ENCODE peak calls at places on chromosome 14, in six cellular contexts. One of them, this sample, is unnamed.

GRCh38 chr14:39977198-39977597 is 545.0 kb upstream of the FBXO33 start:
- DNase-seq in H1: no peak
- DNase-seq in A549: no peak
- DNase-seq in HepG2: no peak
- DNase-seq in endothelial cell of umbilical vein: no peak
- DNase-seq in K562: no peak
- DNase-seq in this sample: no peak

GRCh38 chr14:102922490-102923200 is at the start of gene AMN:
- DNase-seq in H1: peak
- DNase-seq in A549: peak
- DNase-seq in HepG2: peak
- DNase-seq in endothelial cell of umbilical vein: no peak
- DNase-seq in K562: peak
- DNase-seq in this sample: peak

GRCh38 chr14:101078105-101078891 is 174.8 kb upstream of the RTL1 start:
- DNase-seq in H1: no peak
- DNase-seq in A549: no peak
- DNase-seq in HepG2: no peak
- DNase-seq in endothelial cell of umbilical vein: no peak
- DNase-seq in K562: no peak
- DNase-seq in this sample: no peak

GRCh38 chr14:61219673-61220072 is 61.5 kb downstream of the TMEM30B start:
- DNase-seq in H1: no peak
- DNase-seq in A549: no peak
- DNase-seq in HepG2: no peak
- DNase-seq in endothelial cell of umbilical vein: no peak
- DNase-seq in K562: no peak
- DNase-seq in this sample: no peak

GRCh38 chr14:97120204-97121120 is 323.3 kb downstream of the VRK1 start:
- DNase-seq in H1: no peak
- DNase-seq in A549: no peak
- DNase-seq in HepG2: no peak
- DNase-seq in endothelial cell of umbilical vein: no peak
- DNase-seq in K562: no peak
- DNase-seq in this sample: no peak

GRCh38 chr14:52003324-52003723 is 14.0 kb downstream of the RTRAF start:
- DNase-seq in H1: no peak
- DNase-seq in A549: no peak
- DNase-seq in HepG2: no peak
- DNase-seq in endothelial cell of umbilical vein: peak
- DNase-seq in K562: no peak
- DNase-seq in this sample: no peak

GRCh38 chr14:67650694-67651093 is 23.7 kb downstream of the VTI1B start:
- DNase-seq in H1: no peak
- DNase-seq in A549: no peak
- DNase-seq in HepG2: no peak
- DNase-seq in endothelial cell of umbilical vein: no peak
- DNase-seq in K562: no peak
- DNase-seq in this sample: no peak

GRCh38 chr14:61696753-61697318 is 1.5 kb downstream of the HIF1A start:
- DNase-seq in H1: no peak
- DNase-seq in A549: no peak
- DNase-seq in HepG2: no peak
- DNase-seq in endothelial cell of umbilical vein: peak
- DNase-seq in K562: no peak
- DNase-seq in this sample: no peak

GRCh38 chr14:81406863-81407262 is 6.7 kb upstream of the STON2 start:
- DNase-seq in H1: no peak
- DNase-seq in A549: no peak
- DNase-seq in HepG2: peak
- DNase-seq in endothelial cell of umbilical vein: no peak
- DNase-seq in K562: peak
- DNase-seq in this sample: no peak

GRCh38 chr14:24123465-24124417 is 6.7 kb upstream of the FITM1 start:
- DNase-seq in H1: no peak
- DNase-seq in A549: no peak
- DNase-seq in HepG2: no peak
- DNase-seq in endothelial cell of umbilical vein: no peak
- DNase-seq in K562: no peak
- DNase-seq in this sample: no peak

GRCh38 chr14:90140298-90140955 is 78.6 kb downstream of the KCNK13 start:
- DNase-seq in H1: no peak
- DNase-seq in A549: no peak
- DNase-seq in HepG2: no peak
- DNase-seq in endothelial cell of umbilical vein: peak
- DNase-seq in K562: no peak
- DNase-seq in this sample: no peak

GRCh38 chr14:64549805-64550538 is at the start of gene PPP1R36:
- DNase-seq in H1: peak
- DNase-seq in A549: no peak
- DNase-seq in HepG2: no peak
- DNase-seq in endothelial cell of umbilical vein: no peak
- DNase-seq in K562: peak
- DNase-seq in this sample: peak

GRCh38 chr14:21543426-21544350 is 17.5 kb upstream of the SALL2 start:
- DNase-seq in H1: no peak
- DNase-seq in A549: no peak
- DNase-seq in HepG2: no peak
- DNase-seq in endothelial cell of umbilical vein: no peak
- DNase-seq in K562: no peak
- DNase-seq in this sample: no peak

GRCh38 chr14:70635971-70636595 is 5.6 kb upstream of the TTC9 start:
- DNase-seq in H1: no peak
- DNase-seq in A549: peak
- DNase-seq in HepG2: peak
- DNase-seq in endothelial cell of umbilical vein: no peak
- DNase-seq in K562: no peak
- DNase-seq in this sample: no peak

GRCh38 chr14:54424479-54424901 is 16.7 kb downstream of the CNIH1 start:
- DNase-seq in H1: no peak
- DNase-seq in A549: no peak
- DNase-seq in HepG2: peak
- DNase-seq in endothelial cell of umbilical vein: no peak
- DNase-seq in K562: no peak
- DNase-seq in this sample: no peak

GRCh38 chr14:31410048-31410654 is 10.2 kb downstream of the HEATR5A start:
- DNase-seq in H1: no peak
- DNase-seq in A549: no peak
- DNase-seq in HepG2: no peak
- DNase-seq in endothelial cell of umbilical vein: no peak
- DNase-seq in K562: no peak
- DNase-seq in this sample: no peak

GRCh38 chr14:67393689-67394088 is 18.3 kb downstream of the PLEK2 start:
- DNase-seq in H1: no peak
- DNase-seq in A549: no peak
- DNase-seq in HepG2: no peak
- DNase-seq in endothelial cell of umbilical vein: no peak
- DNase-seq in K562: no peak
- DNase-seq in this sample: no peak

GRCh38 chr14:75563931-75564330 is 14.5 kb upstream of the FLVCR2 start:
- DNase-seq in H1: no peak
- DNase-seq in A549: no peak
- DNase-seq in HepG2: no peak
- DNase-seq in endothelial cell of umbilical vein: no peak
- DNase-seq in K562: no peak
- DNase-seq in this sample: no peak

GRCh38 chr14:75568791-75569190 is 9.6 kb upstream of the FLVCR2 start:
- DNase-seq in H1: no peak
- DNase-seq in A549: no peak
- DNase-seq in HepG2: no peak
- DNase-seq in endothelial cell of umbilical vein: no peak
- DNase-seq in K562: no peak
- DNase-seq in this sample: no peak

GRCh38 chr14:75568141-75568540 is 10.3 kb upstream of the FLVCR2 start:
- DNase-seq in H1: no peak
- DNase-seq in A549: no peak
- DNase-seq in HepG2: no peak
- DNase-seq in endothelial cell of umbilical vein: no peak
- DNase-seq in K562: no peak
- DNase-seq in this sample: no peak

GRCh38 chr14:75566752-75567151 is 11.7 kb upstream of the FLVCR2 start:
- DNase-seq in H1: no peak
- DNase-seq in A549: no peak
- DNase-seq in HepG2: no peak
- DNase-seq in endothelial cell of umbilical vein: no peak
- DNase-seq in K562: no peak
- DNase-seq in this sample: no peak

GRCh38 chr14:75566321-75566720 is 12.1 kb upstream of the FLVCR2 start:
- DNase-seq in H1: no peak
- DNase-seq in A549: no peak
- DNase-seq in HepG2: no peak
- DNase-seq in endothelial cell of umbilical vein: no peak
- DNase-seq in K562: no peak
- DNase-seq in this sample: no peak
- TF ChIP-seq JUN in H1: no peak
- TF ChIP-seq JUN in A549: no peak
- TF ChIP-seq JUN in HepG2: no peak
- TF ChIP-seq JUN in endothelial cell of umbilical vein: no peak
- TF ChIP-seq JUN in K562: no peak
- TF ChIP-seq JUN in this sample: no peak

GRCh38 chr14:104443391-104444158 is 136.0 kb upstream of the C14orf180 start:
- DNase-seq in H1: peak
- DNase-seq in A549: peak
- DNase-seq in HepG2: no peak
- DNase-seq in endothelial cell of umbilical vein: no peak
- DNase-seq in K562: no peak
- DNase-seq in this sample: peak

GRCh38 chr14:104445086-104445485 is 134.5 kb upstream of the C14orf180 start:
- DNase-seq in H1: peak
- DNase-seq in A549: no peak
- DNase-seq in HepG2: no peak
- DNase-seq in endothelial cell of umbilical vein: no peak
- DNase-seq in K562: no peak
- DNase-seq in this sample: no peak

GRCh38 chr14:104442611-104443390 is 136.8 kb upstream of the C14orf180 start:
- DNase-seq in H1: peak
- DNase-seq in A549: no peak
- DNase-seq in HepG2: no peak
- DNase-seq in endothelial cell of umbilical vein: no peak
- DNase-seq in K562: no peak
- DNase-seq in this sample: no peak

GRCh38 chr14:104445832-104446381 is 133.7 kb upstream of the C14orf180 start:
- DNase-seq in H1: peak
- DNase-seq in A549: no peak
- DNase-seq in HepG2: no peak
- DNase-seq in endothelial cell of umbilical vein: no peak
- DNase-seq in K562: no peak
- DNase-seq in this sample: no peak

GRCh38 chr14:104444159-104445030 is 135.2 kb upstream of the C14orf180 start:
- DNase-seq in H1: no peak
- DNase-seq in A549: no peak
- DNase-seq in HepG2: no peak
- DNase-seq in endothelial cell of umbilical vein: no peak
- DNase-seq in K562: no peak
- DNase-seq in this sample: no peak
- TF ChIP-seq MAX in H1: no peak
- TF ChIP-seq MAX in A549: no peak
- TF ChIP-seq MAX in HepG2: no peak
- TF ChIP-seq MAX in endothelial cell of umbilical vein: no peak
- TF ChIP-seq MAX in K562: no peak
- TF ChIP-seq MAX in this sample: no peak

GRCh38 chr14:77923131-77923933 is 123.4 kb downstream of the ADCK1 start:
- DNase-seq in H1: no peak
- DNase-seq in A549: no peak
- DNase-seq in HepG2: no peak
- DNase-seq in endothelial cell of umbilical vein: no peak
- DNase-seq in K562: peak
- DNase-seq in this sample: no peak

GRCh38 chr14:77918448-77918847 is 118.5 kb downstream of the ADCK1 start:
- DNase-seq in H1: no peak
- DNase-seq in A549: no peak
- DNase-seq in HepG2: no peak
- DNase-seq in endothelial cell of umbilical vein: no peak
- DNase-seq in K562: peak
- DNase-seq in this sample: no peak

GRCh38 chr14:77921820-77922219 is 121.9 kb downstream of the ADCK1 start:
- DNase-seq in H1: no peak
- DNase-seq in A549: no peak
- DNase-seq in HepG2: no peak
- DNase-seq in endothelial cell of umbilical vein: no peak
- DNase-seq in K562: no peak
- DNase-seq in this sample: no peak

GRCh38 chr14:77917802-77918201 is 117.9 kb downstream of the ADCK1 start:
- DNase-seq in H1: no peak
- DNase-seq in A549: no peak
- DNase-seq in HepG2: no peak
- DNase-seq in endothelial cell of umbilical vein: no peak
- DNase-seq in K562: peak
- DNase-seq in this sample: no peak

DNA sequence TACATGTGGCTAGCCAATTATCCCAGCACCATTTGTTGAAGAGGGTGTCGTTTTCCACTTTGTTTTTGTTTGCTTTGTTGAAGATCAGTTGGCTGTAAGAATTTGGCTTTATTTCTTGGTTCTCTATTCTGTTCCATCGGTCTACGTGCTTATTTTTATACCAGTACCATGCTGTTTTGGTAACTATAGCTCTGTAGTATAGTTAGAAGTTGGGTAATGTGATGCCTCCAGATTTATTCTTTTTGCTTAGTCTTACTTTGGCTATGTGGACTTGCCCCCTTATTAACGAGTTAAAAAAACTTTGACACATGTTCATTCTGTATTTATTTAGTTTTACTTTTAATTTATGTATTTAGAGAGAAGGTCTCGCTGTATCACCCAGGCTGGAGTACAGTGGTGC is 120.4 kb downstream of the ADCK1 start:
- DNase-seq in H1: no peak
- DNase-seq in A549: no peak
- DNase-seq in HepG2: no peak
- DNase-seq in endothelial cell of umbilical vein: no peak
- DNase-seq in K562: no peak
- DNase-seq in this sample: no peak
- TF ChIP-seq JUN in H1: no peak
- TF ChIP-seq JUN in A549: no peak
- TF ChIP-seq JUN in HepG2: no peak
- TF ChIP-seq JUN in endothelial cell of umbilical vein: no peak
- TF ChIP-seq JUN in K562: no peak
- TF ChIP-seq JUN in this sample: no peak

GRCh38 chr14:55968741-55969140 is 149.5 kb upstream of the PELI2 start:
- DNase-seq in H1: no peak
- DNase-seq in A549: no peak
- DNase-seq in HepG2: no peak
- DNase-seq in endothelial cell of umbilical vein: no peak
- DNase-seq in K562: no peak
- DNase-seq in this sample: no peak
- TF ChIP-seq MAX in H1: no peak
- TF ChIP-seq MAX in A549: no peak
- TF ChIP-seq MAX in HepG2: no peak
- TF ChIP-seq MAX in endothelial cell of umbilical vein: no peak
- TF ChIP-seq MAX in K562: no peak
- TF ChIP-seq MAX in this sample: no peak

GRCh38 chr14:29518335-29518734 is 409.3 kb downstream of the PRKD1 start:
- DNase-seq in H1: no peak
- DNase-seq in A549: no peak
- DNase-seq in HepG2: no peak
- DNase-seq in endothelial cell of umbilical vein: peak
- DNase-seq in K562: no peak
- DNase-seq in this sample: no peak
- TF ChIP-seq JUN in H1: no peak
- TF ChIP-seq JUN in A549: no peak
- TF ChIP-seq JUN in HepG2: no peak
- TF ChIP-seq JUN in endothelial cell of umbilical vein: no peak
- TF ChIP-seq JUN in K562: no peak
- TF ChIP-seq JUN in this sample: no peak

This sample was measured in WTC11.